ENCODE peak calls at places on chromosomes 13 and 19, in five cellular contexts. O is heart right ventricle, V is DND-41, S is uterus, G is body of pancreas. B is an unnamed sample.

GRCh38 chr19:24000656-24001055 is 86.0 kb downstream of the ZNF726 start:
- DNase-seq in S (no peak), V (no peak), G (no peak), O (no peak), B (no peak)

GRCh38 chr19:10018786-10019185 is 5.5 kb downstream of the RDH8 start:
- DNase-seq in O (no peak), S (no peak), G (no peak), V (no peak), B (no peak)

GRCh38 chr19:16326401-16327130 is 1.9 kb downstream of the KLF2 start:
- DNase-seq in S (no peak), G (no peak), V (no peak), O (no peak), B (no peak)

GRCh38 chr19:27736225-27736624 is 1476.7 kb downstream of the UQCRFS1 start:
- DNase-seq in G (no peak), O (no peak), S (no peak), V (no peak), B (no peak)

GRCh38 chr13:24894972-24895300 is 131.0 kb downstream of the RNF17 start:
- DNase-seq in S (no peak), V (no peak), G (no peak), O (no peak), B (no peak)

GRCh38 chr19:51224163-51224641 is 678 bp upstream of the CD33 start:
- DNase-seq in G (no peak), S (no peak), O (no peak), V (no peak), B (no peak)

GRCh38 chr13:97866751-97867150 is 86.7 kb upstream of the IPO5 start:
- DNase-seq in V (no peak), G (no peak), O (no peak), S (no peak), B (no peak)

GRCh38 chr13:42750858-42751257 is 30.5 kb upstream of the FAM216B start:
- DNase-seq in O (no peak), V (no peak), G (no peak), S (no peak), B (no peak)

GRCh38 chr13:46698910-46699460 is 98.0 kb downstream of the ESD start:
- DNase-seq in V (no peak), O (no peak), S (no peak), G (no peak), B (peak; percentile 62)

GRCh38 chr13:79228972-79229371 is 177.1 kb downstream of the RBM26 start:
- DNase-seq in O (no peak), S (no peak), G (no peak), V (no peak), B (no peak)

GRCh38 chr13:95604534-95604915 is 40.0 kb downstream of the DZIP1 start:
- DNase-seq in S (no peak), G (no peak), O (no peak), V (no peak), B (no peak)

GRCh38 chr19:10780368-10780767 is 55.6 kb downstream of the TMED1 start:
- DNase-seq in G (peak; percentile 40), V (no peak), O (no peak), S (peak; percentile 58), B (no peak)

GRCh38 chr13:95924389-95924994 is 128.7 kb downstream of the UGGT2 start:
- DNase-seq in V (no peak), S (no peak), O (no peak), G (no peak), B (peak; percentile 13)

GRCh38 chr19:30908262-30908771 is 440.9 kb downstream of the TSHZ3 start:
- DNase-seq in V (no peak), G (no peak), S (no peak), O (no peak), B (no peak)

GRCh38 chr19:14400913-14401312 is 18.2 kb downstream of the DDX39A start:
- DNase-seq in O (no peak), V (no peak), S (no peak), G (no peak), B (no peak)

GRCh38 chr19:6610934-6611370 is 20.0 kb upstream of the CD70 start:
- DNase-seq in O (no peak), S (no peak), G (no peak), V (no peak), B (no peak)

GRCh38 chr13:75312884-75313520 is 169.0 kb downstream of the TBC1D4 start:
- DNase-seq in S (no peak), O (no peak), G (no peak), V (no peak), B (no peak)

GRCh38 chr19:14059652-14060155 is 2.2 kb downstream of the PALM3 start:
- DNase-seq in S (no peak), O (no peak), V (no peak), G (no peak), B (no peak)

GRCh38 chr13:89627991-89628390 is 1719.5 kb upstream of the MIR17HG start:
- DNase-seq in G (no peak), S (no peak), O (no peak), V (no peak), B (no peak)

GRCh38 chr13:51814071-51814470 is 10.1 kb upstream of the DHRS12 start:
- DNase-seq in V (no peak), G (no peak), O (no peak), S (no peak), B (no peak)
- H3K27ac ChIP-seq in V (no peak overlapping the region), G (no peak overlapping the region), O (no peak overlapping the region), S (no peak overlapping the region), B (no peak overlapping the region)

GRCh38 chr13:60019119-60019993 is 144.4 kb downstream of the DIAPH3 start:
- DNase-seq in O (no peak), G (no peak), S (no peak), V (no peak), B (no peak)
- H3K4me3 ChIP-seq in O (no peak overlapping the region), G (no peak overlapping the region), S (no peak overlapping the region), V (no peak overlapping the region), B (no peak overlapping the region)

GRCh38 chr19:17834350-17835181 is 13.2 kb downstream of the JAK3 start:
- DNase-seq in G (no peak), S (no peak), O (no peak), V (no peak), B (no peak)
- TF ChIP-seq CTCF in G (no peak), S (no peak), O (no peak), V (peak; percentile 6), B (no peak)

DNA sequence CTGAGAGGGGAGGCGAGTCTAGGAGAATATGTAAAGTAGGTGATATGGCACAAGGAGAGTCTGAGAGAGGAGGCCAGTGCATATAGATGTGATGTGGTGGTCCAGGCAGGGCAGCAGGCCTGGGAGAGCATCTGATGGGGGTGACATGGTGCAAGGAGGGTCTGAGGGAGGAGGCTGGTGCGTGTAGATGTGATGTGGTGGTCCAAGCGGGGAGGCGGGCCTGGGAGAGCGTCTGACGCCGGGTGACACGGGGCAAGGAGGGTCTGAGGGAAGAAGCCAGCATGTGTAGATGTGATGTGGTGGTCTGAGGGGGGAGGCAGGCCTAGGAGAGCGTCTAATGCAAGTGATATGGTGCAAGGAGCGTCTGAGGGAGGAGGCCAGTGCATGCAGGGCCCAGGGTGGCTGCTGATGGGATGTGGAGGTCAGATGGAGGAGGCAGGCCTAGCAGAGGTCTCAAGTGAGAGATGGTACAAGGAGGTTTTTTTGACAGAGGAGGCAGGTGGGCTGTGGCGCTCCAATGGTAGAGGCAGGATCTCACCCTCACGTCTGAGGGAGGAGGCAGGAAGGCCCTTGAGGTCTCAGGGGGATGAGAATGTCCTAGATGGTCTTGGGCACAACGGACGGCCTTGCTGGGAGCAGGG is 16.2 kb downstream of the NFIC start:
- DNase-seq in O (no peak), V (no peak), S (no peak), G (no peak), B (no peak)
- H3K27ac ChIP-seq in O (no peak overlapping the region), V (no peak overlapping the region), S (peak overlapping the region; percentile 99), G (peak overlapping the region; percentile 32), B (no peak overlapping the region)